ENCODE peak calls at places on chromosomes 12 and 14, in four cellular contexts. R is HepG2, M is HCT116, G is GM12878. O is an unnamed sample.

GRCh38 chr12:101828463-101829196 is 2.1 kb downstream of the GNPTAB start:
- DNase-seq in M (no peak), G (no peak), R (no peak), O (no peak)

GRCh38 chr12:117152793-117153775 is 37.2 kb downstream of the FBXO21 start:
- DNase-seq in R (no peak), G (no peak), M (no peak), O (no peak)

GRCh38 chr12:93742086-93742934 is 65.1 kb downstream of the CRADD start:
- DNase-seq in R (peak), M (peak), G (no peak), O (peak)

GRCh38 chr12:130398089-130398848 is 60.6 kb downstream of the PIWIL1 start:
- DNase-seq in G (no peak), R (no peak), M (no peak), O (no peak)

GRCh38 chr12:45166056-45166455 is 49.8 kb upstream of the ANO6 start:
- DNase-seq in R (no peak), M (no peak), G (no peak), O (no peak)

GRCh38 chr14:25132734-25133422 is 82.9 kb upstream of the STXBP6 start:
- DNase-seq in R (peak), G (no peak), M (no peak), O (peak)

GRCh38 chr14:59254911-59255545 is 66.6 kb downstream of the DAAM1 start:
- DNase-seq in G (no peak), M (no peak), R (no peak), O (no peak)

GRCh38 chr14:103231376-103232019 is 102.5 kb upstream of the EIF5 start:
- DNase-seq in M (no peak), G (no peak), R (no peak), O (no peak)

GRCh38 chr12:51751657-51752056 is 96.9 kb downstream of the FIGNL2 start:
- DNase-seq in R (no peak), M (no peak), G (no peak), O (no peak)

GRCh38 chr14:48665077-48665784 is 920.9 kb downstream of the RPS29 start:
- DNase-seq in M (no peak), R (no peak), G (no peak), O (no peak)

GRCh38 chr14:34300330-34300729 is 161.7 kb downstream of the SPTSSA start:
- DNase-seq in M (no peak), G (no peak), R (no peak), O (no peak)

GRCh38 chr12:25459541-25459951 is 93.5 kb downstream of the LMNTD1 start:
- DNase-seq in R (no peak), G (peak), M (no peak), O (no peak)

GRCh38 chr14:75720828-75721227 is 59.8 kb downstream of the TTLL5 start:
- DNase-seq in G (no peak), M (no peak), R (no peak), O (no peak)

GRCh38 chr12:108807476-108807875 is 49.9 kb downstream of the SSH1 start:
- DNase-seq in M (no peak), G (no peak), R (no peak), O (no peak)

GRCh38 chr12:56805282-56805855 is 42.2 kb downstream of the HSD17B6 start:
- DNase-seq in M (no peak), G (no peak), R (no peak), O (no peak)

GRCh38 chr12:16281157-16281556 is 3.7 kb upstream of the SLC15A5 start:
- DNase-seq in G (no peak), M (no peak), R (no peak), O (no peak)

GRCh38 chr14:51805541-51805940 is 54.9 kb upstream of the GNG2 start:
- DNase-seq in M (no peak), G (no peak), R (no peak), O (no peak)

GRCh38 chr12:48980953-48981756 is 3.0 kb downstream of the WNT1 start:
- DNase-seq in R (no peak), G (no peak), M (no peak), O (no peak)
- H3K4me3 ChIP-seq in R (peak), G (no peak), M (no peak), O (peak)

DNA sequence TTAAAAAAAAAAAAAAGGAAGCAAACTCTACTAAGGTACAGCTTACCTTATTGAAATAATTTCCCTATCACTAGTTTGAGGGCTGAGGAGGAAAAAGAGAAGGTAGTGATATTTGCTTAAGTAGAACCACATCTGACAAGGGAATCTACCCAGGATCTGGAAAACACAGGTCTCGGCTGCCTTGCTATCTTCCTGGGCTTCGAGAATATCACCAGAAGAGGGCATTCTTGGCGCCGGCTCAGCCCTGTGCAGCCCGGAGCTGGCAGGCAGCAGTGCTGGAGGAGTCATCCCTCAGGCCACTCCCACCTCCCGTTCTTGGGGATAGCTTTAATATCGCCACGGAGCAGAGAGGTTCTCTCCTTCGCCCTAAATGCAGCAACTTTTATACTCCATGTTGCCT is 1181.2 kb downstream of the VRK1 start:
- DNase-seq in M (peak), R (no peak), G (no peak), O (no peak)
- TF ChIP-seq SIN3A in M (no peak), R (no peak), G (no peak), O (no peak)

GRCh38 chr12:65785500-65785899 is 38.8 kb upstream of the HMGA2 start:
- DNase-seq in R (no peak), M (no peak), G (no peak), O (no peak)
- H3K4me3 ChIP-seq in R (no peak), M (no peak), G (no peak), O (no peak)

GRCh38 chr14:70665448-70666363 is 24.0 kb downstream of the TTC9 start:
- DNase-seq in M (peak), G (peak), R (no peak), O (no peak)
- TF ChIP-seq SIN3A in M (peak), G (no peak), R (no peak), O (no peak)

GRCh38 chr12:77973579-77973978 is 142.9 kb downstream of the NAV3 start:
- DNase-seq in M (no peak), R (no peak), G (no peak), O (no peak)
- H3K4me3 ChIP-seq in M (no peak), R (no peak), G (no peak), O (no peak)

DNA sequence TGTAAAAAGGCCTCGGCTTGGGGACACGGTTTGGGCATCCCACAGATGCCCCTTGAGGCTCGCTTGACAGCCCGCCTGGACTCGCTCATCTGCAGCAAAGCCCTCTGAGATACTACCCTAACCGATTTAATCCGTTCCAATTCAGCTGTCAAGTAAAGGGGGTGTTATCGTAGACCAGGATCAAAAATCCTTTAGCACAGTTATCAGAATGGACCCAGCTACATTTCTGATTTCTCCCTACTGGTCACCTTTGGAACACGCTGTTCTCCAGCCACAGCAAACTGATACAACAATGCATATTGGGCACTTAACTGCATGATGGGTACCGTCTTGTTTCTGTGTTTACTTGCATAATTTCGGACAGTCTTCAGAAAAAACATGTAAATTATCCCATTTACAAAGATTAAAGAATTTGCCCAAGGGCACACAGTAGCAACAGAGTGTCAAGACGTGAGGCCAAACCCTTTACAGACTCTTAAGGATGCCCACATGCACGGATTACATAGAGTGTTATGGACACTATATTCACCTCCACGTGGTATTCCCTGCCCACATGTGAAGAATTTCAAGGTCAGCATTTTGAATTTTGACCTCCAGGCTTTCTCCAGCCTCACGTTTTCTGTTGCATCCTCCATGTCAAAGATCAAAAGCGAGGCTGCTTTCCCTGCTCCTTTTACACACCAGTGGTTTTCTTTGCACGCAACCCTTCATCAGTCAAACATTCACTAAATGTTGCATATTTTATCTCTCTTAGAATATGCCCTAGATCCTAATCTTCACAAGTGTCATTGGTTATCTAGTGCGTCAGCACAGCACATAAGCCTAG is 3.2 kb upstream of the DUSP6 start:
- DNase-seq in R (peak), M (no peak), G (no peak), O (no peak)
- TF ChIP-seq SIN3A in R (no peak), M (no peak), G (no peak), O (no peak)

GRCh38 chr12:46891306-46891705 is 65.5 kb upstream of the SLC38A4 start:
- DNase-seq in M (no peak), R (no peak), G (no peak), O (no peak)

GRCh38 chr12:46893429-46893828 is 67.6 kb upstream of the SLC38A4 start:
- DNase-seq in R (no peak), M (no peak), G (no peak), O (no peak)

GRCh38 chr12:46895726-46896125 is 69.9 kb upstream of the SLC38A4 start:
- DNase-seq in R (no peak), M (no peak), G (no peak), O (no peak)

GRCh38 chr12:46892034-46892705 is 66.4 kb upstream of the SLC38A4 start:
- DNase-seq in M (no peak), R (no peak), G (no peak), O (no peak)

GRCh38 chr12:46892887-46893286 is 67.1 kb upstream of the SLC38A4 start:
- DNase-seq in M (no peak), R (no peak), G (no peak), O (no peak)
- H3K4me3 ChIP-seq in M (no peak), R (no peak), G (no peak), O (no peak)

DNA sequence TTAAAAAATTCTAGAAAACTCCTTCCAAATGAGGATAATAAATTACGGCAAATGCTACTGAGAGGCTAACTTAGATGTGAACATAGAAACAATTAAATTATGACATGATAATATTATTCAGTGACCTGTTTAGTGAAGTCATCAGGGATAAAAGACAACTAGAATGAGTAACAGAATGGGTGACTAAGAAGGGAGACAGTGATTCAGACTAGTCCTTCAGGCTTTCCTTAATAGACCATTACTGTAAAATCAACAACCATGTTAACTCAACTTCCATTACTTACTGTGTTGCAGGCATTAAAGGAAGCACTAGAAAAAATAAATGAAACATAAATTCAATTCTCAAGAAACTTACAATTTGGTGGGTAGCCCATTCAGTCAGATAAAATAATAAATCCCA is 543.9 kb upstream of the LRFN5 start:
- DNase-seq in G (no peak), M (peak), R (no peak), O (no peak)
- TF ChIP-seq SIN3A in G (no peak), M (no peak), R (no peak), O (no peak)

DNA sequence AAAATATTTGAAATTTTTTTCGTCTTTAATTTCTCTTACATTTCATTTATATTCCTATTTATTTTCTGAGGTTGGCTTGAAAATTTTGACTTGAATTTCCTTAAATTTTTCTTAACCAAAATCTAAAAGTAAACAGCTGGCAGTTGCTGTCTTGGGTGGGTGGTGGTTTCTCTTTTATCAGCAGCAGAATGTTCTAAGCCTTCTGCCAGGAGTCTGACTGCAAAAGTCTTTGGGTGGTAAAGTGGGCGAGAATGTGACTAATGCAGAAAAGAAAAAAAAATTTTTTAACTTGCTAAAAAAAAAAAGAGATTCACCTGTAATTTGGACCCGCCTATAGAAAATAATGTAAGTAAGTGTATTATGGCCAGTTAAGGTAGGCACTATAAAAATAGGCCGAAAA is 2.5 kb downstream of the FGFR1OP2 start:
- DNase-seq in R (no peak), G (no peak), M (no peak), O (no peak)
- H3K4me3 ChIP-seq in R (peak), G (peak), M (no peak), O (no peak)

O was measured in Panc1.